ENCODE peak calls at places on chromosome 5, in four cellular contexts. F, T, G and M are unnamed samples.

GRCh38 chr5:138643040-138643791 is 68.0 kb upstream of the HSPA9 start:
- DNase-seq in T (no peak), G (no peak), F (no peak), M (no peak)

GRCh38 chr5:94402096-94402495 is 216.3 kb downstream of the KIAA0825 start:
- DNase-seq in F (no peak), T (no peak), G (no peak), M (no peak)

GRCh38 chr5:52457808-52458207 is 329.9 kb upstream of the ITGA1 start:
- DNase-seq in F (no peak), G (no peak), T (no peak), M (no peak)

GRCh38 chr5:120600639-120601038 is 136.5 kb downstream of the PRR16 start:
- DNase-seq in G (no peak), F (no peak), T (no peak), M (no peak)

GRCh38 chr5:149975409-149975808 is 14.9 kb downstream of the SLC26A2 start:
- DNase-seq in F (no peak), G (no peak), T (no peak), M (no peak)

GRCh38 chr5:16160706-16161105 is 18.9 kb downstream of the MARCHF11 start:
- DNase-seq in G (peak), T (peak), F (no peak), M (no peak)

GRCh38 chr5:62538017-62538942 is 40.3 kb upstream of the LRRC70 start:
- DNase-seq in T (no peak), G (peak), F (no peak), M (no peak)

GRCh38 chr5:154038241-154038603 is 488 bp downstream of the FAM114A2 start:
- DNase-seq in F (no peak), T (peak), G (no peak), M (no peak)

GRCh38 chr5:151682751-151683331 is 3.9 kb downstream of the SPARC start:
- DNase-seq in G (no peak), F (no peak), T (no peak), M (no peak)

GRCh38 chr5:124908603-124909451 is 162.4 kb upstream of the ZNF608 start:
- DNase-seq in G (no peak), F (no peak), T (no peak), M (no peak)